ENCODE peak calls at places on chromosomes 3 and 15, in ten cellular contexts. B is mesothelial cell of epicardium; X is cardiac muscle cell; D is mucosa of descending colon; G is NAMALWA; W is GM20000; A is central memory CD4-positive, alpha-beta T cell; E is NCI-H345; Y is Caki2; I is epithelial cell of esophagus. Q is an unnamed sample.

GRCh38 chr3:16503191-16503776 is 10.2 kb downstream of the RFTN1 start:
- DNase-seq in B (no peak), X (no peak), D (no peak), G (no peak), W (no peak), A (no peak), E (no peak), Y (no peak), I (no peak), Q (no peak)

GRCh38 chr15:70783041-70783440 is 19.7 kb upstream of the UACA start:
- DNase-seq in B (no peak), X (no peak), D (no peak), G (no peak), W (no peak), A (no peak), E (no peak), Y (no peak), I (no peak), Q (no peak)

GRCh38 chr15:91104111-91104510 is 4.1 kb downstream of the SV2B start:
- DNase-seq in B (no peak), X (no peak), D (no peak), G (no peak), W (no peak), A (no peak), E (peak), Y (peak), I (no peak), Q (no peak)

GRCh38 chr3:134901461-134901860 is 106.4 kb downstream of the EPHB1 start:
- DNase-seq in B (no peak), X (no peak), D (no peak), G (no peak), W (no peak), A (no peak), E (no peak), Y (no peak), I (no peak), Q (no peak)

GRCh38 chr3:43932921-43933320 is 242.2 kb downstream of the ABHD5 start:
- DNase-seq in B (no peak), X (peak), D (no peak), G (no peak), W (no peak), A (no peak), E (no peak), Y (no peak), I (no peak), Q (no peak)

GRCh38 chr3:189621948-189622603 is 9.1 kb upstream of the TP63 start:
- DNase-seq in B (no peak), X (peak), D (no peak), G (no peak), W (no peak), A (no peak), E (no peak), Y (no peak), I (no peak), Q (no peak)

GRCh38 chr15:66123799-66124198 is 129.8 kb downstream of the MEGF11 start:
- DNase-seq in B (no peak), X (no peak), D (no peak), G (no peak), W (no peak), A (no peak), E (no peak), Y (no peak), I (no peak), Q (no peak)

GRCh38 chr15:68431037-68431791 is 749 bp downstream of the ITGA11 start:
- DNase-seq in B (no peak), X (peak), D (peak), G (no peak), W (no peak), A (no peak), E (no peak), Y (no peak), I (no peak), Q (no peak)

GRCh38 chr3:11014752-11015151 is 22.2 kb downstream of the SLC6A1 start:
- DNase-seq in B (no peak), X (no peak), D (no peak), G (no peak), W (no peak), A (no peak), E (no peak), Y (no peak), I (no peak), Q (no peak)

GRCh38 chr15:75872400-75872990 is 29.2 kb downstream of the UBE2Q2 start:
- DNase-seq in B (no peak), X (no peak), D (no peak), G (no peak), W (no peak), A (no peak), E (no peak), Y (no peak), I (no peak), Q (no peak)

GRCh38 chr3:188584162-188584529 is 430.2 kb downstream of the LPP start:
- DNase-seq in B (no peak), X (peak), D (no peak), G (no peak), W (no peak), A (no peak), E (no peak), Y (peak), I (peak), Q (no peak)

GRCh38 chr15:39804026-39804425 is 21.4 kb upstream of the FSIP1 start:
- DNase-seq in B (no peak), X (peak), D (no peak), G (no peak), W (peak), A (no peak), E (no peak), Y (no peak), I (peak), Q (no peak)

GRCh38 chr3:28958656-28959055 is 322.2 kb upstream of the RBMS3 start:
- DNase-seq in B (no peak), X (no peak), D (no peak), G (no peak), W (no peak), A (no peak), E (no peak), Y (no peak), I (no peak), Q (no peak)

GRCh38 chr15:27237319-27237939 is 266.4 kb downstream of the GABRG3 start:
- DNase-seq in B (no peak), X (no peak), D (no peak), G (no peak), W (no peak), A (no peak), E (peak), Y (no peak), I (no peak), Q (peak)

GRCh38 chr3:119810018-119810435 is 28.1 kb downstream of the NR1I2 start:
- DNase-seq in B (no peak), X (peak), D (no peak), G (no peak), W (peak), A (peak), E (no peak), Y (no peak), I (peak), Q (peak)

GRCh38 chr3:195876297-195877031 is 31.9 kb downstream of the TNK2 start:
- DNase-seq in B (no peak), X (no peak), D (peak), G (no peak), W (no peak), A (peak), E (no peak), Y (peak), I (peak), Q (no peak)

GRCh38 chr3:58647661-58648141 is 18.9 kb downstream of the FAM3D start:
- DNase-seq in B (no peak), X (peak), D (no peak), G (no peak), W (no peak), A (no peak), E (peak), Y (no peak), I (peak), Q (no peak)

GRCh38 chr3:17055374-17056276 is 170.9 kb downstream of the PLCL2 start:
- DNase-seq in B (no peak), X (peak), D (no peak), G (no peak), W (peak), A (no peak), E (no peak), Y (no peak), I (no peak), Q (no peak)

GRCh38 chr3:39267631-39268553 is 11.9 kb downstream of the CX3CR1 start:
- DNase-seq in B (no peak), X (no peak), D (no peak), G (no peak), W (no peak), A (peak), E (no peak), Y (no peak), I (no peak), Q (no peak)

GRCh38 chr15:101357333-101357732 is 62.3 kb upstream of the SNRPA1 start:
- DNase-seq in B (no peak), X (no peak), D (no peak), G (no peak), W (no peak), A (no peak), E (no peak), Y (no peak), I (peak), Q (no peak)